ENCODE peak calls at places on chromosomes 13 and 19, in seven cellular contexts. R is GM12878, P is H1, I is GM12891, E is SK-N-SH, W is K562, C is HepG2. N is an unnamed sample.

GRCh38 chr13:80338781-80339577 is 1.9 kb downstream of the SPRY2 start:
- DNase-seq in R (no peak), P (peak), C (peak), E (peak), W (peak), I (no peak), N (no peak)

GRCh38 chr13:27665333-27665732 is 43.6 kb downstream of the POLR1D start:
- DNase-seq in R (no peak), P (no peak), C (no peak), W (no peak), I (no peak), E (no peak), N (no peak)

GRCh38 chr19:33688657-33688992 is 66.9 kb downstream of the CHST8 start:
- DNase-seq in I (no peak), C (no peak), R (no peak), E (no peak), W (no peak), P (no peak), N (no peak)

GRCh38 chr19:12126707-12127106 is 13.4 kb downstream of the ZNF20 start:
- DNase-seq in P (peak), R (no peak), E (peak), C (peak), W (peak), I (no peak), N (no peak)

GRCh38 chr19:1474765-1475351 is 4.2 kb downstream of the C19orf25 start:
- DNase-seq in P (no peak), C (no peak), W (no peak), E (peak), R (no peak), I (no peak), N (no peak)

GRCh38 chr19:39825093-39825463 is 8.9 kb downstream of the DYRK1B start:
- DNase-seq in E (no peak), I (no peak), C (no peak), P (no peak), W (no peak), R (no peak), N (no peak)

GRCh38 chr19:33603377-33603776 is 18.4 kb upstream of the CHST8 start:
- DNase-seq in E (no peak), P (no peak), R (no peak), W (no peak), I (no peak), C (no peak), N (no peak)

GRCh38 chr19:524062-524674 is 7.4 kb upstream of the CDC34 start:
- DNase-seq in R (no peak), W (no peak), E (peak), C (peak), P (no peak), I (no peak), N (no peak)

GRCh38 chr13:33640832-33641231 is 177.1 kb upstream of the RFC3 start:
- DNase-seq in R (no peak), W (no peak), P (no peak), I (no peak), E (no peak), C (peak), N (no peak)

GRCh38 chr13:67147257-67148218 is 82.6 kb downstream of the PCDH9 start:
- DNase-seq in C (no peak), R (no peak), W (no peak), E (no peak), P (no peak), I (no peak), N (no peak)

GRCh38 chr13:97125051-97125809 is 96.9 kb upstream of the MBNL2 start:
- DNase-seq in I (no peak), E (peak), R (peak), C (peak), W (no peak), P (no peak), N (no peak)

GRCh38 chr13:23391752-23392151 is 41.8 kb downstream of the SACS start:
- DNase-seq in P (no peak), W (no peak), C (no peak), E (no peak), I (no peak), R (no peak), N (no peak)

GRCh38 chr19:1933245-1933644 is 7.7 kb upstream of the CSNK1G2 start:
- DNase-seq in W (no peak), R (no peak), I (no peak), E (no peak), C (no peak), P (no peak), N (no peak)

GRCh38 chr19:4688587-4688986 is 18.4 kb upstream of the MYDGF start:
- DNase-seq in E (no peak), C (no peak), I (no peak), W (no peak), P (no peak), R (no peak), N (no peak)

GRCh38 chr13:50161052-50161451 is 145.8 kb downstream of the KCNRG start:
- DNase-seq in W (peak), P (no peak), I (no peak), E (no peak), R (no peak), C (peak), N (no peak)

GRCh38 chr19:55283548-55284393 is at the start of gene BRSK1:
- DNase-seq in W (peak), I (no peak), R (no peak), E (peak), C (no peak), P (peak), N (no peak)

GRCh38 chr13:40187836-40188591 is 478.4 kb downstream of the FOXO1 start:
- DNase-seq in C (no peak), P (no peak), E (no peak), W (no peak), R (no peak), I (no peak), N (no peak)

GRCh38 chr13:59710416-59710815 is 453.3 kb downstream of the DIAPH3 start:
- DNase-seq in W (no peak), I (no peak), R (no peak), C (no peak), P (no peak), E (no peak), N (no peak)

GRCh38 chr19:33763661-33764343 is 32.9 kb upstream of the KCTD15 start:
- DNase-seq in I (no peak), C (no peak), R (no peak), P (no peak), E (peak), W (no peak), N (no peak)

GRCh38 chr19:51295382-51296126 is 15.9 kb upstream of the IGLON5 start:
- DNase-seq in E (no peak), C (no peak), I (no peak), W (no peak), P (peak), R (no peak), N (no peak)

GRCh38 chr19:2422951-2423880 is 4.2 kb downstream of the TIMM13 start:
- DNase-seq in C (no peak), P (no peak), I (no peak), R (no peak), E (no peak), W (no peak), N (no peak)

GRCh38 chr19:11421607-11422098 is 2.5 kb upstream of the RGL3 start:
- DNase-seq in W (peak), E (peak), C (no peak), P (peak), I (no peak), R (no peak), N (peak)

GRCh38 chr19:32219392-32219791 is 126.0 kb upstream of the ZNF507 start:
- DNase-seq in C (no peak), E (no peak), W (no peak), R (no peak), I (no peak), P (no peak), N (no peak)

GRCh38 chr19:2215281-2215751 is 20.8 kb downstream of the PLEKHJ1 start:
- DNase-seq in P (no peak), C (no peak), W (no peak), E (no peak), I (no peak), R (no peak), N (no peak)

GRCh38 chr19:1780272-1780957 is 27.1 kb downstream of the ONECUT3 start:
- DNase-seq in P (no peak), C (peak), I (no peak), E (peak), R (no peak), W (no peak), N (no peak)

GRCh38 chr19:35755160-35755549 is 1.7 kb downstream of the HSPB6 start:
- DNase-seq in R (no peak), I (no peak), C (no peak), P (no peak), E (no peak), W (no peak), N (no peak)

GRCh38 chr19:35757231-35757748 is 461 bp upstream of the HSPB6 start:
- DNase-seq in W (peak), I (no peak), R (no peak), E (peak), C (peak), P (no peak), N (no peak)

GRCh38 chr19:35754365-35755139 is 2.3 kb downstream of the HSPB6 start:
- DNase-seq in P (no peak), R (no peak), W (no peak), I (no peak), C (no peak), E (no peak), N (no peak)

GRCh38 chr19:35756373-35757230 is at the start of gene HSPB6:
- DNase-seq in P (no peak), C (no peak), W (no peak), R (no peak), E (no peak), I (no peak), N (no peak)

DNA sequence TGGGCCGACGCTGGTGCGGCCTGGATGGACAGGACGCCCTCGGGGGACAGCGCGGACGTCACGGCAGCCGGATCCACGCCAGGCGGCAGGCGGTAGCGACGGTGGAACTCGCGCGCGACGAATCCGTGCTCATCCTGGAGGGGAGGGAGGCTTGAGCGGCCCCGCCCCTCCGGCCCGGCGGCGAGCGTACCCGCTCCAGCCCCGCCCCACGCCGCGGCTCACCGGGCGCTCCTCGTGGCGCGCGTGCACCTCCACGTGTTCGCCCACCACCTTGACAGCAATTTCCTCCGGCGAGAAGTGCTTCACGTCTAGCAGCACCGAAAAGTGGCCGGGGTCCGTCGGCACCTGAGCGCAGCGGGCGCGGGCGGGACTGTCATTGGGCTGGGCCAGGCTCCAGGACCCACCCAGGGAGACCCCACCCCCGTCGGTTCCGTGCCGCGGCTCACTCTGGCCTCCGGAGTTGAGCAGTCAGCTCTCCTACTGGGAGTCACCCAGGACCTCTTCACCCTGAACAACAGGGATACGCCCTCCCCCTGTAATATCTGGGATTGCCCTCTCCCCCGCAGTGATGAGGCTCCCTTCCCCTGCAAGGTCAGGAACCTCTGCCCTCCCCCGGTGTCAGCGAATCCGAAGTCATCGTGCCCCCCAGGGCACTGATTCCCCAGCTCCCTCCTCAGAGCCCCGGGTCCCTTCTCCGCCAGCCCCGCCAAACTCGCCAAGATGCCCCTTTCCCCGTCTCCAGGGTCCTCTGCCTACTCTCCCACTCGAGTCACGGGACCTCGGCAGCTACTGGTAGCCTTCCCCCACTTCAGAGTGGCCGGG is 1.1 kb downstream of the HSPB6 start:
- DNase-seq in I (no peak), C (no peak), W (no peak), R (no peak), E (no peak), P (no peak), N (no peak)
- TF ChIP-seq TAF1 in I (no peak), C (no peak), W (no peak), R (no peak), E (no peak), P (no peak), N (no peak)

GRCh38 chr19:41529484-41530183 is 46.3 kb upstream of the CEACAM21 start:
- DNase-seq in W (no peak), R (no peak), I (no peak), C (no peak), P (no peak), E (no peak), N (no peak)

GRCh38 chr19:41530184-41530534 is 45.8 kb upstream of the CEACAM21 start:
- DNase-seq in P (no peak), I (no peak), W (no peak), C (no peak), E (no peak), R (no peak), N (no peak)

GRCh38 chr19:41531438-41532311 is 44.3 kb upstream of the CEACAM21 start:
- DNase-seq in W (peak), E (no peak), P (no peak), R (no peak), C (no peak), I (peak), N (peak)

GRCh38 chr19:41532526-41532925 is 43.4 kb upstream of the CEACAM21 start:
- DNase-seq in W (no peak), C (no peak), R (no peak), P (no peak), I (no peak), E (no peak), N (no peak)

GRCh38 chr19:41530761-41531301 is 45.1 kb upstream of the CEACAM21 start:
- DNase-seq in E (no peak), I (no peak), P (no peak), R (no peak), W (no peak), C (no peak), N (no peak)
- TF ChIP-seq POLR2AphosphoS5 in E (no peak), I (no peak), P (no peak), R (no peak), W (no peak), C (no peak), N (no peak)

GRCh38 chr19:6047741-6048231 is 62.5 kb downstream of the RFX2 start:
- DNase-seq in P (peak), C (peak), E (peak), W (peak), I (no peak), R (no peak), N (no peak)
- TF ChIP-seq TAF1 in P (no peak), C (no peak), E (no peak), W (no peak), I (no peak), R (no peak), N (no peak)

GRCh38 chr19:48492925-48493717 is 18.5 kb downstream of the LMTK3 start:
- DNase-seq in C (peak), R (peak), I (peak), E (peak), P (peak), W (peak), N (peak)
- TF ChIP-seq POLR2AphosphoS5 in C (no peak), R (no peak), I (no peak), E (peak), P (peak), W (peak), N (no peak)

DNA sequence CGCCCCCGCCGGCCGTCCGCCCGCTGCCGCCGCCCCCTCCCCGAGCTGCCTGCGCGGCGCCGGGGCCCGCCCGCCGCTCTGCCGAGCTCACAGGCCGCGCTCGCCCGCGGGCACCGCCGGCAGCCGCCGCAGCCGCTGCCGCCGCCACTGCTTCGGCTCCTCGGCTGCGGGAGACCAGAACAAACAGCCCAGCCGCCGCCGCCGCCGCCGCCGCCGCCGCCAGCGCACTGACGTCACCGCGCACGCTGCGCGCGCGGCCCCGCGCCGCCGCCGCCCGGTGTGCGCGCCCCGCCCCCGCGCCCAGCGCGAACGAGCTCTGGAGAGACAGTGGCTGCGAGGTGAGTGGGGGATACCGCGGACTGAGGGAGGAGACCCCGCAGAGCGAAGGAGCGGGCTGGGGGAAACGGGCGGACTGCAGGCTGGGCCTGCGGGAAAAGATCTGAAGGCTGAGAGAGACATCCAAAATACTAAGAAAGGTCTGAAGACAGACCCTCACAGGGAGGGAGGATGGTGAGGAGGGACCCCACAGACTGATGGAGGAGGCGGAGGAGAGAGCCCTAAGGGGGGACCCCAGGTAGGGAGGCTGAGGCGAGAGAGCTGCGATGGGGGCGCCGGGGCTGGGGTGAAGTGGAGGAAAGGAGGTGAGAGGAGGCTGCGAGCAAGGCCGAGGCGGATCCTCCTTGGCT is at the start of gene BRD4:
- DNase-seq in R (no peak), W (peak), I (peak), C (no peak), E (peak), P (peak), N (peak)
- TF ChIP-seq TAF1 in R (peak), W (peak), I (peak), C (peak), E (no peak), P (peak), N (peak)

GRCh38 chr19:6181119-6181518 is 45.7 kb downstream of the ACSBG2 start:
- DNase-seq in R (no peak), E (no peak), I (no peak), W (no peak), P (no peak), C (no peak), N (no peak)

GRCh38 chr19:6185093-6185824 is 49.8 kb downstream of the ACSBG2 start:
- DNase-seq in P (no peak), R (no peak), I (no peak), W (no peak), E (no peak), C (no peak), N (no peak)

GRCh38 chr19:6185825-6186193 is 50.3 kb downstream of the ACSBG2 start:
- DNase-seq in W (no peak), E (no peak), R (no peak), P (no peak), C (no peak), I (no peak), N (no peak)

GRCh38 chr19:6187374-6187773 is 51.9 kb downstream of the ACSBG2 start:
- DNase-seq in W (no peak), E (no peak), P (no peak), I (no peak), C (no peak), R (no peak), N (no peak)

GRCh38 chr19:6186435-6186834 is 51.0 kb downstream of the ACSBG2 start:
- DNase-seq in E (no peak), R (no peak), C (no peak), W (no peak), I (no peak), P (no peak), N (no peak)
- TF ChIP-seq POLR2AphosphoS5 in E (no peak), R (no peak), C (no peak), W (no peak), I (no peak), P (no peak), N (no peak)